ENCODE peak calls at places on chromosomes 12 and 14, in eight cellular contexts. One of them, this sample, is unnamed.

GRCh38 chr14:81286574-81287370 is 66.0 kb upstream of the GTF2A1 start:
- DNase-seq in SJSA1: no peak
- DNase-seq in A549: no peak
- DNase-seq in GM23248: no peak
- DNase-seq in ovary: no peak
- DNase-seq in uterus: no peak
- DNase-seq in NT2/D1: no peak
- DNase-seq in lung: no peak
- DNase-seq in this sample: no peak

GRCh38 chr12:13194462-13195110 is 1.9 kb upstream of the EMP1 start:
- DNase-seq in SJSA1: no peak
- DNase-seq in A549: no peak
- DNase-seq in GM23248: peak; percentile 74
- DNase-seq in ovary: no peak
- DNase-seq in uterus: peak; percentile 52
- DNase-seq in NT2/D1: no peak
- DNase-seq in lung: no peak
- DNase-seq in this sample: no peak

GRCh38 chr14:95918466-95918865 is 41.8 kb downstream of the TUNAR start:
- DNase-seq in SJSA1: no peak
- DNase-seq in A549: peak; percentile 16
- DNase-seq in GM23248: no peak
- DNase-seq in ovary: no peak
- DNase-seq in uterus: no peak
- DNase-seq in NT2/D1: no peak
- DNase-seq in lung: no peak
- DNase-seq in this sample: no peak

GRCh38 chr12:113259499-113259953 is 38.3 kb downstream of the TPCN1 start:
- DNase-seq in SJSA1: no peak
- DNase-seq in A549: no peak
- DNase-seq in GM23248: peak; percentile 53
- DNase-seq in ovary: peak; percentile 86
- DNase-seq in uterus: peak; percentile 87
- DNase-seq in NT2/D1: no peak
- DNase-seq in lung: peak; percentile 53
- DNase-seq in this sample: peak; percentile 92

GRCh38 chr14:92649934-92650545 is 98.4 kb downstream of the LGMN start:
- DNase-seq in SJSA1: no peak
- DNase-seq in A549: no peak
- DNase-seq in GM23248: peak; percentile 85
- DNase-seq in ovary: peak; percentile 73
- DNase-seq in uterus: peak; percentile 73
- DNase-seq in NT2/D1: no peak
- DNase-seq in lung: peak; percentile 87
- DNase-seq in this sample: no peak

GRCh38 chr12:64679487-64679983 is 69.2 kb downstream of the RASSF3 start:
- DNase-seq in SJSA1: peak; percentile 79
- DNase-seq in A549: peak; percentile 91
- DNase-seq in GM23248: peak; percentile 88
- DNase-seq in ovary: peak; percentile 70
- DNase-seq in uterus: peak; percentile 58
- DNase-seq in NT2/D1: no peak
- DNase-seq in lung: peak; percentile 72
- DNase-seq in this sample: peak; percentile 79

GRCh38 chr12:24960222-24960855 is 11.4 kb upstream of the BCAT1 start:
- DNase-seq in SJSA1: peak; percentile 42
- DNase-seq in A549: peak; percentile 55
- DNase-seq in GM23248: peak; percentile 83
- DNase-seq in ovary: no peak
- DNase-seq in uterus: no peak
- DNase-seq in NT2/D1: peak; percentile 89
- DNase-seq in lung: no peak
- DNase-seq in this sample: no peak

GRCh38 chr14:57389646-57390036 is 745 bp upstream of the NAA30 start:
- DNase-seq in SJSA1: no peak
- DNase-seq in A549: no peak
- DNase-seq in GM23248: no peak
- DNase-seq in ovary: no peak
- DNase-seq in uterus: no peak
- DNase-seq in NT2/D1: no peak
- DNase-seq in lung: no peak
- DNase-seq in this sample: no peak

GRCh38 chr12:121581681-121582439 is 1.0 kb upstream of the KDM2B start:
- DNase-seq in SJSA1: no peak
- DNase-seq in A549: no peak
- DNase-seq in GM23248: peak; percentile 87
- DNase-seq in ovary: peak; percentile 35
- DNase-seq in uterus: no peak
- DNase-seq in NT2/D1: no peak
- DNase-seq in lung: no peak
- DNase-seq in this sample: no peak

GRCh38 chr12:120247621-120248030 is 17.9 kb downstream of the PXN start:
- DNase-seq in SJSA1: peak; percentile 62
- DNase-seq in A549: peak; percentile 53
- DNase-seq in GM23248: peak; percentile 92
- DNase-seq in ovary: no peak
- DNase-seq in uterus: no peak
- DNase-seq in NT2/D1: no peak
- DNase-seq in lung: no peak
- DNase-seq in this sample: no peak
- H3K4me1 ChIP-seq in SJSA1: peaks cover 96% of the 10 kb centered on the region
- H3K4me1 ChIP-seq in A549: peaks cover 81% of the 10 kb centered on the region
- H3K4me1 ChIP-seq in GM23248: peaks cover 86% of the 10 kb centered on the region
- H3K4me1 ChIP-seq in ovary: peaks cover 12% of the 10 kb centered on the region
- H3K4me1 ChIP-seq in uterus: peaks cover 25% of the 10 kb centered on the region
- H3K4me1 ChIP-seq in NT2/D1: peaks cover 4% of the 10 kb centered on the region
- H3K4me1 ChIP-seq in lung: peaks cover 31% of the 10 kb centered on the region
- H3K4me1 ChIP-seq in this sample: peaks cover 92% of the 10 kb centered on the region

DNA sequence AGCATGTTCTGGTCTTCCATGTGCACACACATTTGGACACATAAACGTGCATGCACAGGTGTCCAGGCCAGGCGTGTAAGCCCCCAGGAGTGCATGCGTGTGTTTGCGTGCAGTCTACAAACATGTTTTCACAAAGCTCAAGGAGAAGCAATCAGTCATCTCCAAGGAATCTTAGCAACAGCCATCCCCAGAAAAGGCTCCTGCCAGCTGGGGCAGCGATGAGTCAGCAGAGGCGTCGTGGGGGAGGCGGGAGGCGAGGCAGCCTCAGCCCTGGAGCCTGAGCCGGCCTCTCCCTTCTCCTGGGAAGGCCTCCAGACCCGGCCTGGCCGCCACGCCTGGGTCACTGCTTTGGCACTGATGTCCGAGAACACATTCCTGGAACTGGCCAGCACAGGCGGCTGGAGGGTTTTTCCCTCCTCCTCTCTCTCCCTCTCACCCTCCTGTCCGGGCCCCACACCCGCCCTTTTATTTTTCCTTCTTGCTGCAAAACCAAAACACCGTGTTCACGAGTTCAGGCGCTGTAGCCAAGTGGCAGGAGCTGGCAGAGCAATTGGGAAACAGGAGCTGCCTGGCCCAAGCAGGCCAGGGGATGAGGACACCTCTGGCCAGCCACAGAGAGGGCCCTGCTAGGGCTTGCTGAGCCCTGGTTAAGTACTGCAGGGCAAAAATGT is 92.7 kb downstream of the LRRC74A start:
- DNase-seq in SJSA1: peak; percentile 98
- DNase-seq in A549: peak; percentile 96
- DNase-seq in GM23248: peak; percentile 99
- DNase-seq in ovary: peak; percentile 97
- DNase-seq in uterus: peak; percentile 98
- DNase-seq in NT2/D1: peak; percentile 77
- DNase-seq in lung: peak; percentile 95
- DNase-seq in this sample: peak; percentile 98
- H3K4me1 ChIP-seq in SJSA1: peaks cover 63% of the 10 kb centered on the region
- H3K4me1 ChIP-seq in A549: peaks cover 82% of the 10 kb centered on the region
- H3K4me1 ChIP-seq in GM23248: peaks cover 36% of the 10 kb centered on the region
- H3K4me1 ChIP-seq in ovary: peaks cover 41% of the 10 kb centered on the region
- H3K4me1 ChIP-seq in uterus: peaks cover 32% of the 10 kb centered on the region
- H3K4me1 ChIP-seq in NT2/D1: peaks cover 38% of the 10 kb centered on the region
- H3K4me1 ChIP-seq in lung: peaks cover 34% of the 10 kb centered on the region
- H3K4me1 ChIP-seq in this sample: peaks cover 47% of the 10 kb centered on the region

DNA sequence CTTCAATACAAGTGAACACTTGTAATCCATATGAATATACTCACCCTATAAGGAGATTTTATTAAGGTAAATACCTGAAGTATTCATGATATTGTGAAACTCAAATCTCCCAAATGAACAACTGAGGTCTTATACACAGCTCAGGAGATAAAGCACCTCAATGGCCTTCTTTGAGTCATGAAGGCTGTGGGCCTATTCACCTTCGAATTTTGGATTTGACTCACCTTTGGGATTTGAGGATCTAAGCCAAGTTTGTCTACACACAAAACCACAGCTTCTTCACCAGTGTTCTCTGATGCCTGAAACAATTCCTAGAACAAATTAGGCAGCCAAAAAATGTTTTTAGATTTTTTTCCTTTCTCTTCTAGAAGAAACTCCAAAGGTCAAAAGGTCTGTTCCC is 194.1 kb downstream of the NUAK1 start:
- DNase-seq in SJSA1: no peak
- DNase-seq in A549: no peak
- DNase-seq in GM23248: no peak
- DNase-seq in ovary: no peak
- DNase-seq in uterus: no peak
- DNase-seq in NT2/D1: no peak
- DNase-seq in lung: no peak
- DNase-seq in this sample: no peak
- H3K4me1 ChIP-seq in SJSA1: no peaks in the 10 kb centered on the region
- H3K4me1 ChIP-seq in A549: no peaks in the 10 kb centered on the region
- H3K4me1 ChIP-seq in GM23248: no peaks in the 10 kb centered on the region
- H3K4me1 ChIP-seq in ovary: no peaks in the 10 kb centered on the region
- H3K4me1 ChIP-seq in uterus: no peaks in the 10 kb centered on the region
- H3K4me1 ChIP-seq in NT2/D1: no peaks in the 10 kb centered on the region
- H3K4me1 ChIP-seq in lung: no peaks in the 10 kb centered on the region
- H3K4me1 ChIP-seq in this sample: peaks cover 20% of the 10 kb centered on the region

DNA sequence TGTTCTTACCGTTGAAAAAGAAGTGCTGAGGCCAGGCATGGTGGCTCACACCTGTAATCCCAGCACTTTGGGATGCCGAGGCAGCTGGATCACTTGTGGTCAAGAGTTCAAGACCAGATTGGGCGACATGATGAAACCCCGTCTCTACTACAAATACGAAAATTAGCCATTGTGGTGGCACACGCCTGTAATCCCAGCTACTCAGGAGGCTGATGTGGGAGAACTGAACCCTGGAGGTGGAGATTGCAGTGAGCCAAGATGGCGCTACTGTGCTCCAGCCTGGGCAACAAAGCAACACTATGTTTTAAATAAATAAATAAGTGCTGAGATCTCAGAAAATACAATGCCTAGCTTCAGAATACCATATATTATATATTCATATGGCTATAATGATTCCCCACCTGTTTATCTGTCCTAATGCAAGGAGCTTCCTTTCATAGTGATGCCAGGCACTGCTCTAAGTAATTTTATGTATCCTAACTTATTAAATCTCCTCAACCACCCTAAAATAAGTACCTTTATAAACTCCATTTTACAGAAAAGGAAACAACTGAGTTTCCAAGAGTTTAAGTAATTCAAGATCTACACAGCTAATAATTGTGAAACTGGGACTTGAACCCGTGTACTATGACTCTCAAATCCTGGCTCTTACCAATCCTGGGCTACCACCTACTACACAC is 7.3 kb downstream of the PHLDA1 start:
- DNase-seq in SJSA1: no peak
- DNase-seq in A549: no peak
- DNase-seq in GM23248: no peak
- DNase-seq in ovary: no peak
- DNase-seq in uterus: no peak
- DNase-seq in NT2/D1: no peak
- DNase-seq in lung: no peak
- DNase-seq in this sample: no peak
- H3K4me1 ChIP-seq in SJSA1: peaks cover 68% of the 10 kb centered on the region
- H3K4me1 ChIP-seq in A549: peaks cover 64% of the 10 kb centered on the region
- H3K4me1 ChIP-seq in GM23248: peaks cover 63% of the 10 kb centered on the region
- H3K4me1 ChIP-seq in ovary: no peaks in the 10 kb centered on the region
- H3K4me1 ChIP-seq in uterus: no peaks in the 10 kb centered on the region
- H3K4me1 ChIP-seq in NT2/D1: no peaks in the 10 kb centered on the region
- H3K4me1 ChIP-seq in lung: peaks cover 3% of the 10 kb centered on the region
- H3K4me1 ChIP-seq in this sample: no peaks in the 10 kb centered on the region

DNA sequence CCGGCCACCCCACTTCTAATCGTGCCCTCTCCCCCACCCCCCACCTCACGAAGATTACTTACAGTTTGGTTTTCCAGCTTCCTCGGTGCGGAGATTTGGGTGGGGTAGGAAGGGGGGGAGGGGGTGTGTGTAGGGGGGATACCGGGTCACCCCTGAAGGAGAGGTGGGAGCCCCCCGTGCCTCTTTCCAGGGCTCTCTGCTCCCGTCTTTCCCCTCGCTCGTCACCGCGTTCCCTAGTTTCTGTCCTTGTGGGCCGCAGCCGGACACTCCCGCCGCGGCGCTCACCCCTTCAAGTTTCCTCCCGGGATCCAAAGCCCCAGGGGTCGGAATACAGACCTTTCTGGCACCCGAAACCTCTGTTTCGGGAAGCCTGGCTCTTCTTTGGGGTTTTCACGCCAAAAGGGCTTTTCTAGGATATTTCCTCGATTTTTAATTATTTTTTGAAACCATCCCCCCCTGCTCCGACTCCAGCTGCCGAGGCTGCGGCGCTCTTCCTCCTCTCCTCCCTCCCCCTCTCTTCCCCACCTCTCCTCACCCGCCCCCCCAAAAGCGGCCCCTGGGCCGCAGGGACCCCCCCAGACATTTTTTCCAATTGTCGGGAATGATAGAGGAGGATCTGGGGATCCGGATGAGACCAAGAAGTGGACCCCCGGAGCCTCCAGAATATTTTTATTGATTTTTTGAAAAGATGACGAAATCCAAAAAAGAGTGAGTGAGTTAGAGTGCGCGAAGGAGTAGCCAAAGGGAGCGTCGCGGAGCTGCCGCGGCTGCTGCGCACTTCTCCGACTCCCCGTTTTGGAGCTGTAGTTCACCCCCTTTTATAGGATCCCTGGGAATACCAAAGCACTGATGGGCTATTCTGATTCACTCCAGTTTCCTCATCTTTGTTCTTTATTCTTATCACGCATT is 1.7 kb downstream of the CCND2 start:
- DNase-seq in SJSA1: no peak
- DNase-seq in A549: no peak
- DNase-seq in GM23248: peak; percentile 57
- DNase-seq in ovary: no peak
- DNase-seq in uterus: peak; percentile 41
- DNase-seq in NT2/D1: no peak
- DNase-seq in lung: no peak
- DNase-seq in this sample: peak; percentile 44
- H3K4me1 ChIP-seq in SJSA1: peaks cover 23% of the 10 kb centered on the region
- H3K4me1 ChIP-seq in A549: peaks cover 53% of the 10 kb centered on the region
- H3K4me1 ChIP-seq in GM23248: no peaks in the 10 kb centered on the region
- H3K4me1 ChIP-seq in ovary: peaks cover 16% of the 10 kb centered on the region
- H3K4me1 ChIP-seq in uterus: peaks cover 21% of the 10 kb centered on the region
- H3K4me1 ChIP-seq in NT2/D1: peaks cover 16% of the 10 kb centered on the region
- H3K4me1 ChIP-seq in lung: peaks cover 15% of the 10 kb centered on the region
- H3K4me1 ChIP-seq in this sample: peaks cover 77% of the 10 kb centered on the region

This sample was measured in heart left ventricle.